ENCODE peak calls at places on chromosomes 3 and 15, in four cellular contexts. B is naive thymus-derived CD8-positive, alpha-beta T cell; I is tibial nerve; Y is NCI-H774. O is an unnamed sample.

GRCh38 chr3:195896361-195897080 is 11.8 kb downstream of the TNK2 start:
- DNase-seq in B (peak), I (no peak), Y (no peak), O (no peak)

GRCh38 chr3:129975332-129976090 is 991 bp downstream of the TRH start:
- DNase-seq in B (no peak), I (no peak), Y (no peak), O (no peak)

GRCh38 chr15:37019479-37020433 is 80.6 kb downstream of the MEIS2 start:
- DNase-seq in B (no peak), I (no peak), Y (peak), O (no peak)

GRCh38 chr15:77410701-77411613 is 8.9 kb downstream of the PEAK1 start:
- DNase-seq in B (no peak), I (no peak), Y (no peak), O (no peak)

GRCh38 chr15:57158589-57158988 is 217.7 kb upstream of the CGNL1 start:
- DNase-seq in B (no peak), I (no peak), Y (peak), O (no peak)

GRCh38 chr15:68022061-68022460 is 32.1 kb upstream of the PIAS1 start:
- DNase-seq in B (no peak), I (no peak), Y (no peak), O (no peak)

GRCh38 chr3:97230486-97230885 is 416.1 kb downstream of the EPHA6 start:
- DNase-seq in B (no peak), I (no peak), Y (no peak), O (no peak)

GRCh38 chr15:45372032-45372995 is 6.0 kb downstream of the GATM start:
- DNase-seq in B (no peak), I (no peak), Y (no peak), O (no peak)

GRCh38 chr3:13229291-13229949 is 156.2 kb upstream of the IQSEC1 start:
- DNase-seq in B (peak), I (no peak), Y (no peak), O (peak)

GRCh38 chr3:102398196-102398595 is 36.6 kb upstream of the ZPLD1 start:
- DNase-seq in B (no peak), I (no peak), Y (no peak), O (no peak)

GRCh38 chr3:28328188-28329151 is 20.1 kb upstream of the ZCWPW2 start:
- DNase-seq in B (no peak), I (no peak), Y (no peak), O (peak)

GRCh38 chr3:188415196-188415595 is 261.2 kb downstream of the LPP start:
- DNase-seq in B (no peak), I (no peak), Y (no peak), O (no peak)

GRCh38 chr3:169085827-169086226 is 577.7 kb downstream of the MECOM start:
- DNase-seq in B (no peak), I (no peak), Y (no peak), O (no peak)

GRCh38 chr3:127786358-127787070 is 35.8 kb downstream of the MGLL start:
- DNase-seq in B (no peak), I (peak), Y (peak), O (no peak)

GRCh38 chr15:31360843-31361763 is 34.5 kb downstream of the KLF13 start:
- DNase-seq in B (peak), I (no peak), Y (peak), O (peak)

GRCh38 chr15:29322407-29322806 is 52.8 kb upstream of the NSMCE3 start:
- DNase-seq in B (no peak), I (no peak), Y (peak), O (no peak)

GRCh38 chr15:39851505-39852082 is 68.5 kb downstream of the GPR176 start:
- DNase-seq in B (no peak), I (no peak), Y (no peak), O (no peak)

GRCh38 chr3:124761935-124762334 is 31.7 kb downstream of the UMPS start:
- DNase-seq in B (no peak), I (no peak), Y (no peak), O (no peak)

GRCh38 chr15:67039349-67040075 is 25.9 kb upstream of the SMAD3 start:
- DNase-seq in B (no peak), I (no peak), Y (no peak), O (no peak)

GRCh38 chr3:50375200-50375931 is 16.0 kb upstream of the TMEM115 start:
- DNase-seq in B (no peak), I (no peak), Y (no peak), O (no peak)

GRCh38 chr3:29686889-29687592 is 406.2 kb downstream of the RBMS3 start:
- DNase-seq in B (no peak), I (no peak), Y (no peak), O (no peak)

GRCh38 chr3:12900885-12901411 is 59.6 kb upstream of the RPL32 start:
- DNase-seq in B (no peak), I (no peak), Y (no peak), O (no peak)

GRCh38 chr3:144989756-144990155 is 1018.1 kb downstream of the DIPK2A start:
- DNase-seq in B (no peak), I (no peak), Y (no peak), O (no peak)

GRCh38 chr15:68795298-68795848 is 25.3 kb downstream of the ANP32A start:
- DNase-seq in B (peak), I (peak), Y (no peak), O (no peak)

GRCh38 chr3:169772530-169772950 is 656 bp upstream of the MYNN start:
- DNase-seq in B (no peak), I (peak), Y (peak), O (peak)

GRCh38 chr3:33717616-33717865 is 513 bp downstream of the CLASP2 start:
- DNase-seq in B (no peak), I (no peak), Y (no peak), O (no peak)

GRCh38 chr3:33355611-33356010 is 78.4 kb downstream of the FBXL2 start:
- DNase-seq in B (no peak), I (no peak), Y (no peak), O (peak)

GRCh38 chr15:91522609-91523332 is 330.7 kb upstream of the SLCO3A1 start:
- DNase-seq in B (no peak), I (no peak), Y (no peak), O (no peak)

GRCh38 chr15:83516935-83517334 is 69.8 kb downstream of the SH3GL3 start:
- DNase-seq in B (no peak), I (no peak), Y (no peak), O (no peak)